ENCODE peak calls at places on chromosome 10, in ten cellular contexts. One of them, this sample, is unnamed.

GRCh38 chr10:46557319-46558140 is 1.1 kb upstream of the GPRIN2 start:
- DNase-seq in Peyer's patch: peak
- DNase-seq in HepG2: no peak
- DNase-seq in lower lobe of right lung: peak
- DNase-seq in heart left ventricle: peak
- DNase-seq in psoas muscle: peak
- DNase-seq in breast epithelium: peak
- DNase-seq in cardiac fibroblast: no peak
- DNase-seq in neural progenitor cell: no peak
- DNase-seq in OCI-LY7: no peak
- DNase-seq in this sample: peak

GRCh38 chr10:2414562-2414961 is 652.8 kb upstream of the PFKP start:
- DNase-seq in Peyer's patch: no peak
- DNase-seq in HepG2: no peak
- DNase-seq in lower lobe of right lung: no peak
- DNase-seq in heart left ventricle: no peak
- DNase-seq in psoas muscle: no peak
- DNase-seq in breast epithelium: no peak
- DNase-seq in cardiac fibroblast: no peak
- DNase-seq in neural progenitor cell: no peak
- DNase-seq in OCI-LY7: no peak
- DNase-seq in this sample: no peak

GRCh38 chr10:7892146-7892545 is 73.8 kb downstream of the TAF3 start:
- DNase-seq in Peyer's patch: no peak
- DNase-seq in HepG2: no peak
- DNase-seq in lower lobe of right lung: no peak
- DNase-seq in heart left ventricle: no peak
- DNase-seq in psoas muscle: no peak
- DNase-seq in breast epithelium: no peak
- DNase-seq in cardiac fibroblast: peak
- DNase-seq in neural progenitor cell: no peak
- DNase-seq in OCI-LY7: no peak
- DNase-seq in this sample: no peak

GRCh38 chr10:93160829-93161228 is 87.1 kb downstream of the CYP26A1 start:
- DNase-seq in Peyer's patch: peak
- DNase-seq in HepG2: no peak
- DNase-seq in lower lobe of right lung: peak
- DNase-seq in heart left ventricle: peak
- DNase-seq in psoas muscle: peak
- DNase-seq in breast epithelium: no peak
- DNase-seq in cardiac fibroblast: peak
- DNase-seq in neural progenitor cell: no peak
- DNase-seq in OCI-LY7: no peak
- DNase-seq in this sample: no peak

GRCh38 chr10:28949005-28950004 is 272.0 kb downstream of the BAMBI start:
- DNase-seq in Peyer's patch: no peak
- DNase-seq in HepG2: peak
- DNase-seq in lower lobe of right lung: no peak
- DNase-seq in heart left ventricle: no peak
- DNase-seq in psoas muscle: no peak
- DNase-seq in breast epithelium: no peak
- DNase-seq in cardiac fibroblast: no peak
- DNase-seq in neural progenitor cell: no peak
- DNase-seq in OCI-LY7: no peak
- DNase-seq in this sample: no peak

GRCh38 chr10:130171196-130171595 is 35.0 kb downstream of the GLRX3 start:
- DNase-seq in Peyer's patch: no peak
- DNase-seq in HepG2: no peak
- DNase-seq in lower lobe of right lung: no peak
- DNase-seq in heart left ventricle: no peak
- DNase-seq in psoas muscle: no peak
- DNase-seq in breast epithelium: no peak
- DNase-seq in cardiac fibroblast: no peak
- DNase-seq in neural progenitor cell: no peak
- DNase-seq in OCI-LY7: no peak
- DNase-seq in this sample: no peak

GRCh38 chr10:122647383-122647968 is 52.2 kb downstream of the C10orf120 start:
- DNase-seq in Peyer's patch: peak
- DNase-seq in HepG2: no peak
- DNase-seq in lower lobe of right lung: no peak
- DNase-seq in heart left ventricle: no peak
- DNase-seq in psoas muscle: no peak
- DNase-seq in breast epithelium: no peak
- DNase-seq in cardiac fibroblast: no peak
- DNase-seq in neural progenitor cell: no peak
- DNase-seq in OCI-LY7: no peak
- DNase-seq in this sample: peak

GRCh38 chr10:77666821-77667220 is 29.2 kb upstream of the KCNMA1 start:
- DNase-seq in Peyer's patch: no peak
- DNase-seq in HepG2: no peak
- DNase-seq in lower lobe of right lung: no peak
- DNase-seq in heart left ventricle: no peak
- DNase-seq in psoas muscle: no peak
- DNase-seq in breast epithelium: no peak
- DNase-seq in cardiac fibroblast: no peak
- DNase-seq in neural progenitor cell: no peak
- DNase-seq in OCI-LY7: no peak
- DNase-seq in this sample: no peak

GRCh38 chr10:32360884-32361283 is 13.9 kb upstream of the EPC1 start:
- DNase-seq in Peyer's patch: no peak
- DNase-seq in HepG2: no peak
- DNase-seq in lower lobe of right lung: no peak
- DNase-seq in heart left ventricle: no peak
- DNase-seq in psoas muscle: no peak
- DNase-seq in breast epithelium: no peak
- DNase-seq in cardiac fibroblast: no peak
- DNase-seq in neural progenitor cell: no peak
- DNase-seq in OCI-LY7: no peak
- DNase-seq in this sample: no peak

GRCh38 chr10:31847518-31847917 is 81.1 kb downstream of the ARHGAP12 start:
- DNase-seq in Peyer's patch: no peak
- DNase-seq in HepG2: no peak
- DNase-seq in lower lobe of right lung: no peak
- DNase-seq in heart left ventricle: no peak
- DNase-seq in psoas muscle: no peak
- DNase-seq in breast epithelium: no peak
- DNase-seq in cardiac fibroblast: no peak
- DNase-seq in neural progenitor cell: no peak
- DNase-seq in OCI-LY7: no peak
- DNase-seq in this sample: no peak

GRCh38 chr10:5888843-5889623 is 660 bp downstream of the ANKRD16 start:
- DNase-seq in Peyer's patch: peak
- DNase-seq in HepG2: peak
- DNase-seq in lower lobe of right lung: peak
- DNase-seq in heart left ventricle: peak
- DNase-seq in psoas muscle: peak
- DNase-seq in breast epithelium: no peak
- DNase-seq in cardiac fibroblast: peak
- DNase-seq in neural progenitor cell: peak
- DNase-seq in OCI-LY7: peak
- DNase-seq in this sample: peak

GRCh38 chr10:75971402-75972211 is 540.2 kb downstream of the LRMDA start:
- DNase-seq in Peyer's patch: no peak
- DNase-seq in HepG2: no peak
- DNase-seq in lower lobe of right lung: no peak
- DNase-seq in heart left ventricle: no peak
- DNase-seq in psoas muscle: no peak
- DNase-seq in breast epithelium: no peak
- DNase-seq in cardiac fibroblast: peak
- DNase-seq in neural progenitor cell: no peak
- DNase-seq in OCI-LY7: no peak
- DNase-seq in this sample: no peak

GRCh38 chr10:44306147-44306710 is 78.7 kb downstream of the CXCL12 start:
- DNase-seq in Peyer's patch: no peak
- DNase-seq in HepG2: no peak
- DNase-seq in lower lobe of right lung: no peak
- DNase-seq in heart left ventricle: no peak
- DNase-seq in psoas muscle: no peak
- DNase-seq in breast epithelium: no peak
- DNase-seq in cardiac fibroblast: peak
- DNase-seq in neural progenitor cell: no peak
- DNase-seq in OCI-LY7: no peak
- DNase-seq in this sample: no peak

DNA sequence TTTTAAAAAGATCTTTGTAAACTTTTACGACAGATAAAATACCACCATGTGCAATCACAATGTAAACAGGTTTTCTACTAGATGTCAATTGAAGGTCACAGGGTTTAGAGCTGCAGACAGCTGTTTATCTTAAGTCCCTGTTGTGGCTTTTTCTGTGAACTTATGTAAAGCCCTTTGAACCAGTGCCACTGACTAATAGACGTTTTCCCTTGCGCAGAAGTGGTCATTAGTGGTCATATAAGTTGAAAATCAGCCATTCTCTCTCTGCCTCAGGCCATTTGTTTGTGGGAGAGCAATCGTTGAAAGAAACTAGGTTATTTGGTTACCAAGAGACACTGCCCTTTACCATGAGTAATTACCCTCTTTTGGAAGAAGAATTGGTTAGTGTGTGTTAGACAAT is 23.9 kb downstream of the CACNB2 start:
- DNase-seq in Peyer's patch: no peak
- DNase-seq in HepG2: no peak
- DNase-seq in lower lobe of right lung: no peak
- DNase-seq in heart left ventricle: no peak
- DNase-seq in psoas muscle: no peak
- DNase-seq in breast epithelium: no peak
- DNase-seq in cardiac fibroblast: peak
- DNase-seq in neural progenitor cell: no peak
- DNase-seq in OCI-LY7: no peak
- DNase-seq in this sample: no peak
- H3K4me3 ChIP-seq in Peyer's patch: no peak
- H3K4me3 ChIP-seq in HepG2: no peak
- H3K4me3 ChIP-seq in lower lobe of right lung: no peak
- H3K4me3 ChIP-seq in heart left ventricle: no peak
- H3K4me3 ChIP-seq in psoas muscle: no peak
- H3K4me3 ChIP-seq in breast epithelium: no peak
- H3K4me3 ChIP-seq in cardiac fibroblast: no peak
- H3K4me3 ChIP-seq in neural progenitor cell: no peak
- H3K4me3 ChIP-seq in OCI-LY7: no peak
- H3K4me3 ChIP-seq in this sample: no peak

DNA sequence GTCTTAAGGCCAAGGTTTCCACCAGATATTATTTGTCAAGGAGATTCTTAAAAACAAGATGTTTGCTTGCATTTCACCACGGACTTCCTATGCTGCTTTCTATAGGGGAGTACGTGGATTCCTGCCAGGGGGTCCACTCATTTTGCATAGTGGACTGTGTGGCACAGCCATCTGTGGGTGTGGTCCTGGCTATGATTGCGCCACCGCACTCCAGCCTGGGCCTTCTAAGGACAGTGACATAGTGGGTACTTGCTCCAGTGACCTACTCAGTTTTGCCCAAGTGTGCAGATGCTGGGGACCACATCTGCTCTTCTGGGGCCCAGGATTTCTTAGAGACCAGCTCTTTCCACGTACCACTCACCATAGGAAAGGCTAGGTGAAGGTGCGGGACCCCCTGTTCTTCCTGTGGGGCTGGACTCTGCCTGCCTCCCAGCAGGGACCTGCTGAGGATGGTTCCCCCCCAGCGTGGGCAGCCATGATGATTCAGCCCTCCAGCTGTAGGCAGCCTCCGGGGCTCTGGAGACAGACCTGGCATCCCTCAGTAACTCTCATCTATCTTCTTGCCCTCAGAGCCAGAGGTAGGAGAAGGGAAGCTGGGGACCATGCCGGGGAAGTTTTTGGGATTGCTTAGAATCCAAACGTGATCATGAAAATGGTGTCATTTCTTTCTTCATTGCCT is 42.9 kb downstream of the HK1 start:
- DNase-seq in Peyer's patch: no peak
- DNase-seq in HepG2: no peak
- DNase-seq in lower lobe of right lung: peak
- DNase-seq in heart left ventricle: no peak
- DNase-seq in psoas muscle: peak
- DNase-seq in breast epithelium: no peak
- DNase-seq in cardiac fibroblast: no peak
- DNase-seq in neural progenitor cell: no peak
- DNase-seq in OCI-LY7: no peak
- DNase-seq in this sample: no peak
- H3K4me3 ChIP-seq in Peyer's patch: no peak
- H3K4me3 ChIP-seq in HepG2: no peak
- H3K4me3 ChIP-seq in lower lobe of right lung: no peak
- H3K4me3 ChIP-seq in heart left ventricle: peak
- H3K4me3 ChIP-seq in psoas muscle: peak
- H3K4me3 ChIP-seq in breast epithelium: no peak
- H3K4me3 ChIP-seq in cardiac fibroblast: no peak
- H3K4me3 ChIP-seq in neural progenitor cell: no peak
- H3K4me3 ChIP-seq in OCI-LY7: no peak
- H3K4me3 ChIP-seq in this sample: no peak

GRCh38 chr10:60570941-60571340 is 181.3 kb upstream of the ANK3 start:
- DNase-seq in Peyer's patch: no peak
- DNase-seq in HepG2: no peak
- DNase-seq in lower lobe of right lung: no peak
- DNase-seq in heart left ventricle: no peak
- DNase-seq in psoas muscle: no peak
- DNase-seq in breast epithelium: no peak
- DNase-seq in cardiac fibroblast: no peak
- DNase-seq in neural progenitor cell: no peak
- DNase-seq in OCI-LY7: no peak
- DNase-seq in this sample: no peak
- H3K4me3 ChIP-seq in Peyer's patch: no peak
- H3K4me3 ChIP-seq in HepG2: no peak
- H3K4me3 ChIP-seq in lower lobe of right lung: no peak
- H3K4me3 ChIP-seq in heart left ventricle: peak
- H3K4me3 ChIP-seq in psoas muscle: peak
- H3K4me3 ChIP-seq in breast epithelium: no peak
- H3K4me3 ChIP-seq in cardiac fibroblast: no peak
- H3K4me3 ChIP-seq in neural progenitor cell: no peak
- H3K4me3 ChIP-seq in OCI-LY7: no peak
- H3K4me3 ChIP-seq in this sample: no peak

DNA sequence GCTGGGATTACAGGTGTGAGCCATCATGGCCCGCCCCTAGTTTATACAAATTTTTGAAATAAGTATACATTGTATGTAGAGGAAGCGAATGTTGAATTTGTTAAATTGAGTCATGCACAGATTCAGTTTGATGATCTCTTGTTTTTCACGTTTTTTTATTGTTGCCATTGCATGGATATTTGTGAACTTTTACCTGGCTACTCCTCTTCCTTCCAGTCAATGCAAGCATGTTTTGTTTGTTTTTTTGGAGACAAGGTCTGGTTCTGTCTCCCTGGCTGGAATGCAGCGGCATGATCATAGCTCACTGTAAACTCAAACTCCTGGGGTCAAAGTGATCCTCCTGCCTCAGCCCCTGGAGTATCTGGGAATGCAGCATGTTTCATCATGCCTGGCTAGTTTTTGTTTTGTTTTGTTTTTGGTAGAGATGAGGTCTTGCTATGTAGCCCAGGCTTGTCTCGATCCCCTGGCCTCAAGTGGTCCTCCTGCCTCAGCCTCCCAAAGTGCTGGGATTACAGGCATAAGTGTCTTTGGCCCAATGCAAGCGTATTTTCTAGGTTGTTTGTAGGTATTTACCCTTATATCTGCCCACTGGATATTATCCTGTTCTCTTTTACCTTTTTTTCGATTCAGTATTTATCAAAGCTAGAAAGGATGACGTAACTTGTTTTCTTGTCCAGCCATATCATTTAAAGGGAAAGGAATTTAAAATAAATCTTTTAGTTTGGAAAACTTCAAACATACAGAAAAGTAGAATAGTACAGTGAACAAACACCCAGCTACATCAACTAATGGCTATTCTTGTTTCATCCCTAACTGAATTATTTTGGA is 11.0 kb downstream of the LCOR start:
- DNase-seq in Peyer's patch: no peak
- DNase-seq in HepG2: peak
- DNase-seq in lower lobe of right lung: no peak
- DNase-seq in heart left ventricle: no peak
- DNase-seq in psoas muscle: no peak
- DNase-seq in breast epithelium: no peak
- DNase-seq in cardiac fibroblast: no peak
- DNase-seq in neural progenitor cell: no peak
- DNase-seq in OCI-LY7: no peak
- DNase-seq in this sample: no peak
- H3K4me3 ChIP-seq in Peyer's patch: no peak
- H3K4me3 ChIP-seq in HepG2: no peak
- H3K4me3 ChIP-seq in lower lobe of right lung: no peak
- H3K4me3 ChIP-seq in heart left ventricle: no peak
- H3K4me3 ChIP-seq in psoas muscle: no peak
- H3K4me3 ChIP-seq in breast epithelium: no peak
- H3K4me3 ChIP-seq in cardiac fibroblast: no peak
- H3K4me3 ChIP-seq in neural progenitor cell: no peak
- H3K4me3 ChIP-seq in OCI-LY7: no peak
- H3K4me3 ChIP-seq in this sample: no peak

This sample was measured in spleen.